ENCODE peak calls at places on chromosomes 1 and 21, in ten cellular contexts. U, D, F, P, W, Q, J, E, C and Z are unnamed samples.

GRCh38 chr1:64505232-64505943 is 35.5 kb downstream of the CACHD1 start:
- DNase-seq in U (no peak), D (peak; percentile 43), F (no peak), P (peak; percentile 60), W (peak; percentile 66), Q (no peak), J (no peak), E (no peak), C (peak; percentile 32), Z (no peak)

GRCh38 chr1:89104147-89104546 is 21.8 kb downstream of the GBP2 start:
- DNase-seq in U (no peak), D (no peak), F (no peak), P (no peak), W (no peak), Q (no peak), J (no peak), E (no peak), C (no peak), Z (no peak)

GRCh38 chr1:207128336-207128921 is 24.4 kb downstream of the C4BPA start:
- DNase-seq in U (no peak), D (no peak), F (no peak), P (no peak), W (no peak), Q (no peak), J (no peak), E (no peak), C (no peak), Z (no peak)

GRCh38 chr21:22260274-22260673 is 1262.1 kb downstream of the NCAM2 start:
- DNase-seq in U (no peak), D (no peak), F (no peak), P (no peak), W (no peak), Q (no peak), J (no peak), E (no peak), C (no peak), Z (no peak)

GRCh38 chr21:30058928-30059327 is 107.7 kb downstream of the CLDN17 start:
- DNase-seq in U (no peak), D (no peak), F (no peak), P (no peak), W (no peak), Q (no peak), J (no peak), E (no peak), C (no peak), Z (no peak)

GRCh38 chr21:38567577-38568360 is 69.5 kb upstream of the ERG start:
- DNase-seq in U (peak; percentile 18), D (no peak), F (no peak), P (no peak), W (no peak), Q (no peak), J (peak; percentile 31), E (no peak), C (no peak), Z (no peak)

GRCh38 chr1:59422921-59423575 is 126.2 kb downstream of the FGGY start:
- DNase-seq in U (peak; percentile 84), D (no peak), F (no peak), P (no peak), W (no peak), Q (peak; percentile 89), J (peak; percentile 30), E (peak; percentile 71), C (no peak), Z (no peak)

GRCh38 chr1:40901886-40902633 is 39.9 kb upstream of the CITED4 start:
- DNase-seq in U (peak; percentile 64), D (no peak), F (peak; percentile 71), P (no peak), W (no peak), Q (peak; percentile 66), J (peak; percentile 96), E (no peak), C (no peak), Z (no peak)

GRCh38 chr1:119674110-119674509 is 26.0 kb upstream of the ZNF697 start:
- DNase-seq in U (peak; percentile 67), D (no peak), F (peak; percentile 55), P (no peak), W (no peak), Q (no peak), J (peak; percentile 74), E (no peak), C (no peak), Z (no peak)

GRCh38 chr21:14603202-14603601 is 57.1 kb upstream of the SAMSN1 start:
- DNase-seq in U (peak; percentile 66), D (no peak), F (no peak), P (no peak), W (no peak), Q (no peak), J (peak; percentile 89), E (no peak), C (no peak), Z (no peak)